ENCODE peak calls at places on chromosomes 2 and 18, in four cellular contexts. J, S, Z and E are unnamed samples.
A peak's percentile ranks its signal among the peaks of the same experiment; 100 is the strongest.

GRCh38 chr18:11091746-11092145 is 57.6 kb downstream of the PIEZO2 start:
- DNase-seq in S (no peak), J (no peak), Z (no peak), E (no peak)

GRCh38 chr18:46224181-46224775 is 120.1 kb downstream of the HAUS1 start:
- DNase-seq in S (no peak), J (no peak), Z (no peak), E (no peak)

GRCh38 chr2:85009019-85009618 is 38.2 kb downstream of the KCMF1 start:
- DNase-seq in Z (no peak), J (no peak), S (no peak), E (no peak)

GRCh38 chr2:171390941-171391516 is 42.8 kb downstream of the METTL8 start:
- DNase-seq in S (peak; percentile 16), Z (no peak), J (peak; percentile 74), E (no peak)

GRCh38 chr18:55405655-55406373 is 182.2 kb downstream of the TCF4 start:
- DNase-seq in Z (no peak), S (peak; percentile 56), J (peak; percentile 96), E (peak; percentile 81)

GRCh38 chr18:79657342-79657996 is 22.1 kb upstream of the CTDP1 start:
- DNase-seq in Z (no peak), S (no peak), J (no peak), E (no peak)

GRCh38 chr2:96205888-96206287 is 2.7 kb downstream of the STARD7 start:
- DNase-seq in S (no peak), J (peak; percentile 23), Z (no peak), E (no peak)

GRCh38 chr2:41722668-41723369 is 325.0 kb upstream of the PKDCC start:
- DNase-seq in J (peak; percentile 72), Z (no peak), S (peak; percentile 91), E (no peak)

GRCh38 chr2:42568431-42569115 is at the start of gene MTA3:
- DNase-seq in Z (peak; percentile 81), J (peak; percentile 27), S (no peak), E (peak; percentile 84)

GRCh38 chr2:99754215-99754614 is 264.4 kb upstream of the REV1 start:
- DNase-seq in S (no peak), J (peak; percentile 30), Z (no peak), E (no peak)

GRCh38 chr18:29248856-29249255 is 1071.9 kb upstream of the CDH2 start:
- DNase-seq in J (no peak), Z (no peak), S (no peak), E (no peak)

GRCh38 chr2:193783681-193784080 is 1588.9 kb upstream of the TMEFF2 start:
- DNase-seq in S (no peak), J (peak; percentile 0), Z (no peak), E (no peak)

GRCh38 chr2:196992466-196992865 is 66.0 kb upstream of the PGAP1 start:
- DNase-seq in J (no peak), Z (no peak), S (no peak), E (no peak)

GRCh38 chr2:126837926-126838717 is 60.6 kb upstream of the TEX51 start:
- DNase-seq in Z (no peak), S (no peak), J (no peak), E (no peak)

GRCh38 chr2:118705032-118705431 is 142.4 kb downstream of the EN1 start:
- DNase-seq in S (no peak), Z (no peak), J (peak; percentile 28), E (no peak)

GRCh38 chr18:24212939-24213338 is 74.1 kb downstream of the CABYR start:
- DNase-seq in J (peak; percentile 82), S (peak; percentile 90), Z (no peak), E (no peak)

GRCh38 chr2:45849491-45850283 is 198.2 kb downstream of the PRKCE start:
- DNase-seq in S (no peak), J (peak; percentile 65), Z (no peak), E (no peak)

GRCh38 chr18:49161627-49162026 is 210.9 kb upstream of the SMAD7 start:
- DNase-seq in Z (no peak), S (no peak), J (peak; percentile 43), E (no peak)

GRCh38 chr18:49971462-49971861 is 158.1 kb upstream of the ACAA2 start:
- DNase-seq in S (no peak), J (no peak), Z (no peak), E (peak; percentile 12)

GRCh38 chr2:240301256-240301795 is 134.1 kb upstream of the GPC1 start:
- DNase-seq in J (no peak), S (no peak), Z (no peak), E (peak; percentile 44)

GRCh38 chr2:163367825-163368582 is 367.8 kb downstream of the FIGN start:
- DNase-seq in S (no peak), J (no peak), Z (no peak), E (no peak)